ENCODE peak calls at places on chromosomes 1 and 21, in four cellular contexts. M is Panc1, T is K562, U is HepG2. P is an unnamed sample.

GRCh38 chr1:27148591-27148990 is 6.3 kb downstream of the SLC9A1 start:
- DNase-seq in U (no peak), M (no peak), T (no peak), P (no peak)

GRCh38 chr1:91697322-91698260 is 188.4 kb downstream of the TGFBR3 start:
- DNase-seq in T (no peak), U (no peak), M (no peak), P (no peak)

GRCh38 chr1:207241164-207241934 is 80.1 kb upstream of the CD55 start:
- DNase-seq in T (no peak), M (no peak), U (peak), P (no peak)

GRCh38 chr1:178536844-178537371 is 24.0 kb downstream of the TEX35 start:
- DNase-seq in M (peak), U (peak), T (no peak), P (peak)

GRCh38 chr1:213749558-213749957 is 238.2 kb upstream of the PROX1 start:
- DNase-seq in T (no peak), U (no peak), M (no peak), P (no peak)

GRCh38 chr1:100187912-100188311 is 9.9 kb upstream of the LRRC39 start:
- DNase-seq in M (no peak), U (peak), T (no peak), P (no peak)

GRCh38 chr1:11013160-11013531 is 692 bp downstream of the TARDBP start:
- DNase-seq in M (no peak), T (no peak), U (peak), P (no peak)

GRCh38 chr1:214192825-214193643 is 87.9 kb upstream of the SMYD2 start:
- DNase-seq in M (no peak), U (no peak), T (no peak), P (no peak)

GRCh38 chr1:86773331-86774288 is 69.2 kb downstream of the SH3GLB1 start:
- DNase-seq in M (no peak), U (peak), T (no peak), P (no peak)

GRCh38 chr1:11940260-11940921 is 5.9 kb downstream of the PLOD1 start:
- DNase-seq in M (no peak), T (no peak), U (peak), P (no peak)

GRCh38 chr1:203361843-203362524 is 11.1 kb upstream of the FMOD start:
- DNase-seq in U (no peak), M (no peak), T (no peak), P (no peak)

GRCh38 chr1:17970757-17971156 is 136.8 kb upstream of the IGSF21 start:
- DNase-seq in T (no peak), M (no peak), U (no peak), P (no peak)

GRCh38 chr1:204711947-204712701 is 26.6 kb upstream of the LRRN2 start:
- DNase-seq in M (no peak), U (no peak), T (no peak), P (no peak)

GRCh38 chr21:14737922-14738321 is 191.8 kb upstream of the SAMSN1 start:
- DNase-seq in M (no peak), T (peak), U (peak), P (peak)

GRCh38 chr1:60947367-60947766 is 135.0 kb upstream of the NFIA start:
- DNase-seq in T (no peak), M (no peak), U (no peak), P (no peak)

GRCh38 chr1:184545601-184546000 is 158.8 kb downstream of the C1orf21 start:
- DNase-seq in M (no peak), T (no peak), U (no peak), P (no peak)

GRCh38 chr1:52629021-52629643 is 3.8 kb upstream of the SHISAL2A start:
- DNase-seq in M (no peak), T (no peak), U (peak), P (no peak)

GRCh38 chr1:184648160-184648855 is 106.3 kb downstream of the EDEM3 start:
- DNase-seq in T (no peak), M (no peak), U (no peak), P (no peak)

GRCh38 chr1:184116287-184116686 is 64.8 kb downstream of the TSEN15 start:
- DNase-seq in M (no peak), T (no peak), U (no peak), P (no peak)

GRCh38 chr21:43864806-43865470 is at the start of gene AGPAT3:
- DNase-seq in T (peak), M (no peak), U (no peak), P (no peak)

GRCh38 chr1:175887981-175888428 is 144.6 kb upstream of the TNR start:
- DNase-seq in U (peak), M (peak), T (peak), P (peak)

GRCh38 chr1:156592910-156593732 is 1.5 kb downstream of the NAXE start:
- DNase-seq in M (no peak), U (no peak), T (no peak), P (no peak)

GRCh38 chr1:74271503-74271902 is 36.3 kb downstream of the TNNI3K start:
- DNase-seq in T (no peak), U (no peak), M (no peak), P (no peak)

GRCh38 chr1:225424562-225425210 is 3.2 kb downstream of the LBR start:
- DNase-seq in M (no peak), U (no peak), T (no peak), P (no peak)

GRCh38 chr1:235923466-235924008 is 56.8 kb upstream of the LYST start:
- DNase-seq in M (no peak), T (no peak), U (no peak), P (no peak)

GRCh38 chr1:172756029-172756428 is 97.1 kb downstream of the FASLG start:
- DNase-seq in M (no peak), U (no peak), T (no peak), P (no peak)

GRCh38 chr1:161260939-161261858 is 2.7 kb downstream of the PCP4L1 start:
- DNase-seq in U (no peak), T (no peak), M (no peak), P (no peak)

GRCh38 chr1:40076895-40077312 is 20.1 kb downstream of the PPT1 start:
- DNase-seq in U (no peak), M (no peak), T (peak), P (no peak)

GRCh38 chr1:245822997-245823396 is 668.2 kb downstream of the KIF26B start:
- DNase-seq in U (peak), M (peak), T (no peak), P (no peak)

GRCh38 chr1:89896105-89896942 is 75.5 kb downstream of the LRRC8D start:
- DNase-seq in U (no peak), T (peak), M (no peak), P (no peak)

GRCh38 chr1:113813218-113813617 is 942 bp upstream of the RSBN1 start:
- DNase-seq in U (no peak), M (no peak), T (no peak), P (no peak)

GRCh38 chr21:16811011-16811410 is 701.8 kb upstream of the CXADR start:
- DNase-seq in T (no peak), U (no peak), M (no peak), P (no peak)

GRCh38 chr1:5810553-5811270 is 181.5 kb downstream of the NPHP4 start:
- DNase-seq in M (no peak), U (no peak), T (no peak), P (no peak)

GRCh38 chr1:235854347-235854746 is 12.4 kb downstream of the LYST start:
- DNase-seq in T (no peak), M (no peak), U (no peak), P (no peak)

GRCh38 chr1:109845658-109846057 is 65.0 kb upstream of the CSF1 start:
- DNase-seq in M (no peak), U (no peak), T (no peak), P (no peak)

GRCh38 chr1:155078496-155079209 is at the start of gene EFNA3:
- DNase-seq in T (peak), M (no peak), U (no peak), P (no peak)

GRCh38 chr1:110634455-110635281 is 28.5 kb upstream of the KCNA2 start:
- DNase-seq in T (no peak), M (no peak), U (no peak), P (no peak)

GRCh38 chr1:92803140-92803887 is 18.4 kb upstream of the EVI5 start:
- DNase-seq in T (no peak), U (no peak), M (no peak), P (no peak)

GRCh38 chr1:55876276-55877060 is 661.3 kb upstream of the USP24 start:
- DNase-seq in U (no peak), M (no peak), T (no peak), P (no peak)
- TF ChIP-seq TCF7L2 in U (no peak), M (no peak), T (no peak), P (no peak)

GRCh38 chr21:37405629-37406028 is 39.1 kb downstream of the DYRK1A start:
- DNase-seq in U (no peak), T (no peak), M (no peak), P (no peak)
- TF ChIP-seq TCF7L2 in U (no peak), T (no peak), M (no peak), P (no peak)

GRCh38 chr21:39020751-39021474 is 162.3 kb downstream of the PSMG1 start:
- DNase-seq in U (peak), M (no peak), T (no peak), P (no peak)
- TF ChIP-seq TCF7L2 in U (no peak), M (no peak), T (no peak), P (no peak)

GRCh38 chr1:88744142-88744541 is 60.1 kb downstream of the PKN2 start:
- DNase-seq in M (no peak), T (no peak), U (no peak), P (no peak)

GRCh38 chr1:88741413-88741812 is 57.3 kb downstream of the PKN2 start:
- DNase-seq in T (no peak), U (no peak), M (peak), P (no peak)

GRCh38 chr1:88742546-88742945 is 58.5 kb downstream of the PKN2 start:
- DNase-seq in U (no peak), T (no peak), M (no peak), P (no peak)

DNA sequence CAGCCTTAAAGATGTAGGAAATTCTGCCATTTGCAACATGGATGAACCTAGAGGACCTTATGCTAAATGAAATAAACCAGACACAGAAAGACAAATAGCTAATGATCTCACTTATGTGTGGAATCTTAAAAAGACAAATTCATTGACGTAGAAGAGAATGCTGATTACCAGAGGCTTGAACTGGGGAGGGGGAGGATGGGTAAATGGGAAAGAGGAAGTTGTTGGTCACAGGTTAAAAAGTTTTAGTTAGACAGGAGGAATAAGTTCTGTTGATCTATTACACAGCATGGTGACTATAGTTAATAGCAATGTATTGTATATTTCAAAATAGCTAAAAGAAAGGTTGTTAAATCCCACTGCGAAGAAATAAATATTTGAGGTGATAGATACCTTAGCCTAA is 62.8 kb downstream of the PKN2 start:
- DNase-seq in U (no peak), M (no peak), T (no peak), P (no peak)
- TF ChIP-seq TCF7L2 in U (no peak), M (no peak), T (no peak), P (no peak)

DNA sequence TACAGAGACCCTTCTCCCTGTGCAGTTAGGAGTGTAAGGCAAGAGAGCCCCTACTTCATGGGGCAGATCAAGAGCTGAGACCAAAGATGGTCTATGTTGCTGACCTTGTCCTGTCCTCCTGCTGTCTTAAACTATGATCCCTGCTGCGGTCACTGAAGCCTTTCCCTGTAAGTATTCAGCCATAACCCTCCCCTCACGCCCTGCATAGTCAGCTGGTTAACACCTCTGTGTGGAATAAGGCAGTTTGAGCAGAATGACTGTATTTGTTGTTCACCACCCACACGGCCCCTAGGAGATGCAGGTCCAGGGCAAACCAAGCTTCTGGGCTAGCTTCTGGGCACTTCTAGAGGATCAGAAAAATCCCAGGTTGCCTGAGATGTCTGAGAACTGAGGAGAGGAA is 356 bp downstream of the TSPAN1 start:
- DNase-seq in M (no peak), T (no peak), U (no peak), P (no peak)
- TF ChIP-seq TCF7L2 in M (no peak), T (no peak), U (no peak), P (no peak)

GRCh38 chr1:7912145-7912544 is 28.5 kb downstream of the TNFRSF9 start:
- DNase-seq in T (no peak), U (no peak), M (no peak), P (no peak)

GRCh38 chr1:7916431-7916830 is 24.2 kb downstream of the TNFRSF9 start:
- DNase-seq in U (no peak), T (no peak), M (no peak), P (no peak)

GRCh38 chr1:7912743-7913557 is 27.7 kb downstream of the TNFRSF9 start:
- DNase-seq in T (no peak), M (no peak), U (no peak), P (peak)

GRCh38 chr1:7919880-7920279 is 20.8 kb downstream of the TNFRSF9 start:
- DNase-seq in M (no peak), T (no peak), U (no peak), P (no peak)

DNA sequence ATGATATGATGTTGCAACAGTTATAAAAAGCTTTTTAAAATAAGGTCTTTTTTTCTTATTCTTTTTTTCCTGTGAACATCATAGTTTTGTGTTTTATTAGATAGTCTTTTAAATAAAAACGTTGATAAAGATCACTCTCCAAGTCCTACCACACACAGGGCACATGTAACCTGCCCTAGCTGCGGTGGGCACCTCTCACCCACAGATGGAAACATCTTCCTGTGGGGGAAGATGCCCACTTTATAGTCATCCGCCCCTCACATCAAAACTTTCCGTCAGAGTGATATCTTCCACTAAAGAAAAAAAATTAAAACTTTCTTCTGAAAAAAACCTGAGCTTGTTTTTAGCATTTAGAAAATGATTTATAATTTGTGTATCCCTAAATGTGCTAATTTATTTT is 24.8 kb downstream of the TNFRSF9 start:
- DNase-seq in T (no peak), U (no peak), M (no peak), P (no peak)
- TF ChIP-seq TCF7L2 in T (no peak), U (no peak), M (no peak), P (no peak)

P was measured in HCT116.